ENCODE peak calls at places on chromosomes 5 and 9, in six cellular contexts. D, B, E, T, I and A are unnamed samples.

GRCh38 chr9:69805962-69806633 is 14.5 kb upstream of the CFAP95 start:
- DNase-seq in D (no peak), B (peak; percentile 61), E (no peak), T (no peak), I (no peak), A (peak; percentile 83)

GRCh38 chr9:124814178-124814535 is 37.2 kb downstream of the OLFML2A start:
- DNase-seq in D (no peak), B (no peak), E (no peak), T (no peak), I (no peak), A (no peak)

GRCh38 chr5:67375606-67376005 is 179.0 kb upstream of the CD180 start:
- DNase-seq in D (no peak), B (no peak), E (no peak), T (no peak), I (no peak), A (no peak)

GRCh38 chr5:57447656-57448055 is 35.0 kb downstream of the ACTBL2 start:
- DNase-seq in D (no peak), B (no peak), E (no peak), T (no peak), I (no peak), A (no peak)

GRCh38 chr5:133669472-133669871 is 57.1 kb upstream of the FSTL4 start:
- DNase-seq in D (no peak), B (no peak), E (no peak), T (no peak), I (no peak), A (no peak)

GRCh38 chr5:139676951-139677367 is 28.8 kb downstream of the CXXC5 start:
- DNase-seq in D (peak; percentile 92), B (no peak), E (no peak), T (no peak), I (peak; percentile 53), A (no peak)

GRCh38 chr9:117341161-117341560 is 73.7 kb downstream of the ASTN2 start:
- DNase-seq in D (no peak), B (no peak), E (no peak), T (no peak), I (no peak), A (no peak)

GRCh38 chr5:53616939-53617549 is 56.6 kb downstream of the NDUFS4 start:
- DNase-seq in D (no peak), B (no peak), E (no peak), T (no peak), I (no peak), A (no peak)

GRCh38 chr5:107887587-107887986 is 216.8 kb upstream of the EFNA5 start:
- DNase-seq in D (no peak), B (no peak), E (no peak), T (no peak), I (no peak), A (no peak)

GRCh38 chr9:80285325-80285724 is 713.6 kb downstream of the TLE4 start:
- DNase-seq in D (no peak), B (no peak), E (no peak), T (no peak), I (no peak), A (no peak)

GRCh38 chr9:5838884-5839571 is 6.1 kb upstream of the ERMP1 start:
- DNase-seq in D (no peak), B (peak; percentile 81), E (no peak), T (no peak), I (peak; percentile 60), A (no peak)

GRCh38 chr9:128007566-128008138 is 26.9 kb upstream of the EEIG1 start:
- DNase-seq in D (no peak), B (peak; percentile 85), E (peak; percentile 94), T (no peak), I (peak; percentile 35), A (peak; percentile 76)

GRCh38 chr9:135294826-135295225 is 184.8 kb upstream of the PPP1R26 start:
- DNase-seq in D (no peak), B (no peak), E (no peak), T (no peak), I (no peak), A (no peak)

GRCh38 chr5:134436523-134437339 is 25.1 kb upstream of the CDKN2AIPNL start:
- DNase-seq in D (peak; percentile 78), B (peak; percentile 89), E (peak; percentile 78), T (no peak), I (peak; percentile 81), A (peak; percentile 85)

GRCh38 chr5:170273968-170274710 is 23.4 kb downstream of the LCP2 start:
- DNase-seq in D (no peak), B (no peak), E (peak; percentile 88), T (no peak), I (no peak), A (no peak)

GRCh38 chr5:158943057-158943456 is 156.7 kb downstream of the EBF1 start:
- DNase-seq in D (no peak), B (peak; percentile 58), E (no peak), T (peak; percentile 85), I (no peak), A (peak; percentile 74)

GRCh38 chr5:912356-913091 is 19.8 kb downstream of the TRIP13 start:
- DNase-seq in D (peak; percentile 88), B (peak; percentile 81), E (peak; percentile 87), T (peak; percentile 99), I (no peak), A (no peak)

GRCh38 chr9:122085260-122085659 is 7.8 kb downstream of the TTLL11 start:
- DNase-seq in D (no peak), B (no peak), E (no peak), T (no peak), I (no peak), A (no peak)

GRCh38 chr5:141192110-141192725 is at the start of gene PCDHB10:
- DNase-seq in D (no peak), B (no peak), E (no peak), T (no peak), I (no peak), A (no peak)

GRCh38 chr5:52861368-52861767 is 73.7 kb downstream of the ITGA1 start:
- DNase-seq in D (no peak), B (no peak), E (no peak), T (no peak), I (no peak), A (no peak)

GRCh38 chr5:68189613-68190012 is 25.9 kb upstream of the PIK3R1 start:
- DNase-seq in D (no peak), B (no peak), E (no peak), T (no peak), I (no peak), A (no peak)

GRCh38 chr9:129637102-129637501 is 4.8 kb downstream of the ASB6 start:
- DNase-seq in D (no peak), B (no peak), E (no peak), T (no peak), I (no peak), A (peak; percentile 49)

GRCh38 chr9:3475300-3476020 is 50.3 kb downstream of the RFX3 start:
- DNase-seq in D (no peak), B (no peak), E (peak; percentile 39), T (no peak), I (no peak), A (peak; percentile 33)

GRCh38 chr5:148730272-148730954 is 76.1 kb upstream of the HTR4 start:
- DNase-seq in D (no peak), B (peak; percentile 58), E (no peak), T (no peak), I (no peak), A (no peak)

GRCh38 chr5:124745367-124746251 is 830 bp downstream of the ZNF608 start:
- DNase-seq in D (no peak), B (no peak), E (no peak), T (no peak), I (no peak), A (no peak)

GRCh38 chr5:134637106-134637721 is 4.6 kb upstream of the SAR1B start:
- DNase-seq in D (no peak), B (no peak), E (no peak), T (no peak), I (no peak), A (no peak)

GRCh38 chr5:76403713-76403962 is 553 bp downstream of the IQGAP2 start:
- DNase-seq in D (no peak), B (peak; percentile 66), E (no peak), T (no peak), I (no peak), A (no peak)

GRCh38 chr5:55219770-55220169 is 7.3 kb downstream of the MCIDAS start:
- DNase-seq in D (no peak), B (no peak), E (no peak), T (no peak), I (no peak), A (no peak)
- H3K27ac ChIP-seq in D (no peak overlapping the region), B (no peak overlapping the region), E (no peak overlapping the region), T (no peak overlapping the region), I (no peak overlapping the region), A (no peak overlapping the region)

GRCh38 chr5:111383288-111383970 is 128.9 kb downstream of the STARD4 start:
- DNase-seq in D (no peak), B (no peak), E (no peak), T (no peak), I (no peak), A (no peak)
- H3K27ac ChIP-seq in D (no peak overlapping the region), B (no peak overlapping the region), E (no peak overlapping the region), T (no peak overlapping the region), I (no peak overlapping the region), A (no peak overlapping the region)

GRCh38 chr5:146066968-146067367 is 38.4 kb downstream of the PLAC8L1 start:
- DNase-seq in D (no peak), B (no peak), E (no peak), T (no peak), I (no peak), A (no peak)

GRCh38 chr5:146069780-146070099 is 35.6 kb downstream of the PLAC8L1 start:
- DNase-seq in D (no peak), B (no peak), E (no peak), T (no peak), I (no peak), A (no peak)

GRCh38 chr5:146071171-146071570 is 34.2 kb downstream of the PLAC8L1 start:
- DNase-seq in D (no peak), B (no peak), E (no peak), T (no peak), I (no peak), A (no peak)

GRCh38 chr5:146068977-146069779 is 36.2 kb downstream of the PLAC8L1 start:
- DNase-seq in D (no peak), B (no peak), E (no peak), T (no peak), I (no peak), A (no peak)

GRCh38 chr5:146068136-146068717 is 37.1 kb downstream of the PLAC8L1 start:
- DNase-seq in D (peak; percentile 44), B (no peak), E (no peak), T (no peak), I (peak; percentile 49), A (no peak)
- H3K27ac ChIP-seq in D (no peak overlapping the region), B (no peak overlapping the region), E (no peak overlapping the region), T (no peak overlapping the region), I (no peak overlapping the region), A (peak overlapping the region; percentile 76)

GRCh38 chr9:137301086-137301947 is 754 bp downstream of the NRARP start:
- DNase-seq in D (no peak), B (no peak), E (no peak), T (no peak), I (peak; percentile 78), A (peak; percentile 75)
- H3K27ac ChIP-seq in D (peak overlapping the region; percentile 83), B (no peak overlapping the region), E (peak overlapping the region; percentile 64), T (peak overlapping the region; percentile 25), I (peak overlapping the region; percentile 81), A (peak overlapping the region; percentile 60)

DNA sequence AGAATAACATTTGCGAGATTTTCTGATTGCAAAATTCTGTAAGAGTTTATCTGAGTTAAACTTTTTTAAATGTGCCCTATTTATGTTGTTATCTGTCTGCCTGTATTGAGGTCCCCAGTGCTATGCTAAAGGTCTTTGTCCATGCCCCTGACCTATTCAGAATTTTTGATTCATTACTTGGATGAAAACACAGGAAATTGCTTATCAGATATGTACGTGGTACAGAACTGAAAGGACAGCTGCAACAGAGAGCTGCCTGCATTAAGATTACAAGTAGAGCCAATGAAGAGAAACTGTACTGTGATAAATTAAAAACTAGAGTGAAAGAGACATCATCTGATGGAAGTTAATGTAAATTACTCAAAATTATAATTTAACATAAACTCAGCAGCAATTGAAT is 408.8 kb downstream of the ADGRV1 start:
- DNase-seq in D (no peak), B (no peak), E (no peak), T (no peak), I (no peak), A (no peak)
- H3K27ac ChIP-seq in D (no peak overlapping the region), B (peak overlapping the region; percentile 86), E (no peak overlapping the region), T (no peak overlapping the region), I (no peak overlapping the region), A (no peak overlapping the region)